ENCODE peak calls at places on chromosomes 2 and 18, in ten cellular contexts. One of them, this sample, is unnamed.

GRCh38 chr18:74412106-74412880 is 44.8 kb downstream of the DIPK1C start:
- DNase-seq in transverse colon: no peak
- DNase-seq in CD8-positive, alpha-beta memory T cell: no peak
- DNase-seq in CD4-positive, alpha-beta T cell: no peak
- DNase-seq in AG04450: no peak
- DNase-seq in left ventricle myocardium inferior: no peak
- DNase-seq in CD8-positive, alpha-beta T cell: no peak
- DNase-seq in A549: no peak
- DNase-seq in tibial nerve: no peak
- DNase-seq in neuronal stem cell: peak; percentile 67
- DNase-seq in this sample: no peak

GRCh38 chr2:241579281-241579680 is 20.7 kb downstream of the BOK start:
- DNase-seq in transverse colon: no peak
- DNase-seq in CD8-positive, alpha-beta memory T cell: no peak
- DNase-seq in CD4-positive, alpha-beta T cell: no peak
- DNase-seq in AG04450: no peak
- DNase-seq in left ventricle myocardium inferior: no peak
- DNase-seq in CD8-positive, alpha-beta T cell: no peak
- DNase-seq in A549: no peak
- DNase-seq in tibial nerve: no peak
- DNase-seq in neuronal stem cell: no peak
- DNase-seq in this sample: no peak

GRCh38 chr2:21599417-21599816 is 475.6 kb downstream of the TDRD15 start:
- DNase-seq in transverse colon: no peak
- DNase-seq in CD8-positive, alpha-beta memory T cell: no peak
- DNase-seq in CD4-positive, alpha-beta T cell: no peak
- DNase-seq in AG04450: no peak
- DNase-seq in left ventricle myocardium inferior: no peak
- DNase-seq in CD8-positive, alpha-beta T cell: no peak
- DNase-seq in A549: no peak
- DNase-seq in tibial nerve: no peak
- DNase-seq in neuronal stem cell: no peak
- DNase-seq in this sample: no peak

GRCh38 chr2:91975130-91975491 is 2896.1 kb upstream of the TEKT4 start:
- DNase-seq in transverse colon: no peak
- DNase-seq in CD8-positive, alpha-beta memory T cell: no peak
- DNase-seq in CD4-positive, alpha-beta T cell: no peak
- DNase-seq in AG04450: no peak
- DNase-seq in left ventricle myocardium inferior: no peak
- DNase-seq in CD8-positive, alpha-beta T cell: no peak
- DNase-seq in A549: no peak
- DNase-seq in tibial nerve: no peak
- DNase-seq in neuronal stem cell: no peak
- DNase-seq in this sample: no peak

GRCh38 chr2:8849322-8849721 is 11.9 kb upstream of the KIDINS220 start:
- DNase-seq in transverse colon: no peak
- DNase-seq in CD8-positive, alpha-beta memory T cell: no peak
- DNase-seq in CD4-positive, alpha-beta T cell: no peak
- DNase-seq in AG04450: peak; percentile 21
- DNase-seq in left ventricle myocardium inferior: no peak
- DNase-seq in CD8-positive, alpha-beta T cell: no peak
- DNase-seq in A549: no peak
- DNase-seq in tibial nerve: no peak
- DNase-seq in neuronal stem cell: no peak
- DNase-seq in this sample: no peak

GRCh38 chr2:219001577-219002394 is 8.6 kb upstream of the CRYBA2 start:
- DNase-seq in transverse colon: peak; percentile 91
- DNase-seq in CD8-positive, alpha-beta memory T cell: no peak
- DNase-seq in CD4-positive, alpha-beta T cell: no peak
- DNase-seq in AG04450: no peak
- DNase-seq in left ventricle myocardium inferior: no peak
- DNase-seq in CD8-positive, alpha-beta T cell: no peak
- DNase-seq in A549: no peak
- DNase-seq in tibial nerve: no peak
- DNase-seq in neuronal stem cell: no peak
- DNase-seq in this sample: no peak

GRCh38 chr2:236628981-236629605 is 59.5 kb downstream of the ACKR3 start:
- DNase-seq in transverse colon: no peak
- DNase-seq in CD8-positive, alpha-beta memory T cell: no peak
- DNase-seq in CD4-positive, alpha-beta T cell: no peak
- DNase-seq in AG04450: no peak
- DNase-seq in left ventricle myocardium inferior: no peak
- DNase-seq in CD8-positive, alpha-beta T cell: no peak
- DNase-seq in A549: no peak
- DNase-seq in tibial nerve: no peak
- DNase-seq in neuronal stem cell: no peak
- DNase-seq in this sample: no peak

GRCh38 chr2:65340898-65341681 is 91.3 kb downstream of the SPRED2 start:
- DNase-seq in transverse colon: no peak
- DNase-seq in CD8-positive, alpha-beta memory T cell: no peak
- DNase-seq in CD4-positive, alpha-beta T cell: no peak
- DNase-seq in AG04450: no peak
- DNase-seq in left ventricle myocardium inferior: no peak
- DNase-seq in CD8-positive, alpha-beta T cell: no peak
- DNase-seq in A549: no peak
- DNase-seq in tibial nerve: no peak
- DNase-seq in neuronal stem cell: no peak
- DNase-seq in this sample: no peak

GRCh38 chr2:220783651-220784050 is 788.5 kb downstream of the EPHA4 start:
- DNase-seq in transverse colon: no peak
- DNase-seq in CD8-positive, alpha-beta memory T cell: no peak
- DNase-seq in CD4-positive, alpha-beta T cell: no peak
- DNase-seq in AG04450: no peak
- DNase-seq in left ventricle myocardium inferior: no peak
- DNase-seq in CD8-positive, alpha-beta T cell: no peak
- DNase-seq in A549: no peak
- DNase-seq in tibial nerve: no peak
- DNase-seq in neuronal stem cell: no peak
- DNase-seq in this sample: no peak
- H3K9me3 ChIP-seq in transverse colon: no peaks in the 10 kb centered on the region
- H3K9me3 ChIP-seq in CD8-positive, alpha-beta memory T cell: no peaks in the 10 kb centered on the region
- H3K9me3 ChIP-seq in CD4-positive, alpha-beta T cell: no peaks in the 10 kb centered on the region
- H3K9me3 ChIP-seq in AG04450: no peaks in the 10 kb centered on the region
- H3K9me3 ChIP-seq in left ventricle myocardium inferior: peaks cover 10% of the 10 kb centered on the region
- H3K9me3 ChIP-seq in CD8-positive, alpha-beta T cell: no peaks in the 10 kb centered on the region
- H3K9me3 ChIP-seq in A549: no peaks in the 10 kb centered on the region
- H3K9me3 ChIP-seq in tibial nerve: peaks cover 7% of the 10 kb centered on the region
- H3K9me3 ChIP-seq in neuronal stem cell: no peaks in the 10 kb centered on the region
- H3K9me3 ChIP-seq in this sample: no peaks in the 10 kb centered on the region

GRCh38 chr2:95149397-95149984 is 10.2 kb downstream of the ZNF514 start:
- DNase-seq in transverse colon: no peak
- DNase-seq in CD8-positive, alpha-beta memory T cell: no peak
- DNase-seq in CD4-positive, alpha-beta T cell: no peak
- DNase-seq in AG04450: no peak
- DNase-seq in left ventricle myocardium inferior: no peak
- DNase-seq in CD8-positive, alpha-beta T cell: no peak
- DNase-seq in A549: no peak
- DNase-seq in tibial nerve: no peak
- DNase-seq in neuronal stem cell: no peak
- DNase-seq in this sample: no peak
- H3K9me3 ChIP-seq in transverse colon: peaks cover 91% of the 10 kb centered on the region
- H3K9me3 ChIP-seq in CD8-positive, alpha-beta memory T cell: peaks cover 62% of the 10 kb centered on the region
- H3K9me3 ChIP-seq in CD4-positive, alpha-beta T cell: peaks cover 100% of the 10 kb centered on the region
- H3K9me3 ChIP-seq in AG04450: peaks cover 71% of the 10 kb centered on the region
- H3K9me3 ChIP-seq in left ventricle myocardium inferior: peaks cover 98% of the 10 kb centered on the region
- H3K9me3 ChIP-seq in CD8-positive, alpha-beta T cell: peaks cover 70% of the 10 kb centered on the region
- H3K9me3 ChIP-seq in A549: peaks cover 100% of the 10 kb centered on the region
- H3K9me3 ChIP-seq in tibial nerve: peaks cover 99% of the 10 kb centered on the region
- H3K9me3 ChIP-seq in neuronal stem cell: peaks cover 62% of the 10 kb centered on the region
- H3K9me3 ChIP-seq in this sample: peaks cover 42% of the 10 kb centered on the region

DNA sequence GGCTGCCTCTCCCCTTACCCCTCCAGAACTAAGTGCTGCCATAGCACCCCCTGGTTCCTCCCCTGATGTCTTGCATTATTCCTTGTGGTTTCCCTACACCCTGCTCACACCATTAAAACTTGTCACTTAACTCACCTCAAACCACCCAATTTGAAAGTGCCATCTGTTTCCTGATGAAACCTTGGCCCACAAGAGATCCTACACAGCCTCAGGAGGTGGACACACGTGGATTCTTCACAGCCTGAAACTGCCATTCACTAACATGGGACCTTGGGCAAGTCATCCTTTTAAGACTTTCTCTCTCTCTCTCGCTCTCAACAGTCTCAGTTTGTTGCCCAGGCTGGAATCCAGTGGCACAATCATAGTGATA is 27.5 kb upstream of the FAM124B start:
- DNase-seq in transverse colon: no peak
- DNase-seq in CD8-positive, alpha-beta memory T cell: no peak
- DNase-seq in CD4-positive, alpha-beta T cell: no peak
- DNase-seq in AG04450: no peak
- DNase-seq in left ventricle myocardium inferior: no peak
- DNase-seq in CD8-positive, alpha-beta T cell: no peak
- DNase-seq in A549: no peak
- DNase-seq in tibial nerve: no peak
- DNase-seq in neuronal stem cell: no peak
- DNase-seq in this sample: no peak
- H3K9me3 ChIP-seq in transverse colon: no peaks in the 10 kb centered on the region
- H3K9me3 ChIP-seq in CD8-positive, alpha-beta memory T cell: no peaks in the 10 kb centered on the region
- H3K9me3 ChIP-seq in CD4-positive, alpha-beta T cell: no peaks in the 10 kb centered on the region
- H3K9me3 ChIP-seq in AG04450: no peaks in the 10 kb centered on the region
- H3K9me3 ChIP-seq in left ventricle myocardium inferior: peaks cover 20% of the 10 kb centered on the region
- H3K9me3 ChIP-seq in CD8-positive, alpha-beta T cell: no peaks in the 10 kb centered on the region
- H3K9me3 ChIP-seq in A549: no peaks in the 10 kb centered on the region
- H3K9me3 ChIP-seq in tibial nerve: peaks cover 9% of the 10 kb centered on the region
- H3K9me3 ChIP-seq in neuronal stem cell: peaks cover 6% of the 10 kb centered on the region
- H3K9me3 ChIP-seq in this sample: no peaks in the 10 kb centered on the region

GRCh38 chr18:77101410-77102245 is 31.0 kb downstream of the MBP start:
- DNase-seq in transverse colon: peak; percentile 64
- DNase-seq in CD8-positive, alpha-beta memory T cell: no peak
- DNase-seq in CD4-positive, alpha-beta T cell: no peak
- DNase-seq in AG04450: peak; percentile 89
- DNase-seq in left ventricle myocardium inferior: peak; percentile 77
- DNase-seq in CD8-positive, alpha-beta T cell: no peak
- DNase-seq in A549: peak; percentile 86
- DNase-seq in tibial nerve: peak; percentile 75
- DNase-seq in neuronal stem cell: no peak
- DNase-seq in this sample: no peak
- H3K9me3 ChIP-seq in transverse colon: no peaks in the 10 kb centered on the region
- H3K9me3 ChIP-seq in CD8-positive, alpha-beta memory T cell: no peaks in the 10 kb centered on the region
- H3K9me3 ChIP-seq in CD4-positive, alpha-beta T cell: no peaks in the 10 kb centered on the region
- H3K9me3 ChIP-seq in AG04450: peaks cover 7% of the 10 kb centered on the region
- H3K9me3 ChIP-seq in left ventricle myocardium inferior: no peaks in the 10 kb centered on the region
- H3K9me3 ChIP-seq in CD8-positive, alpha-beta T cell: no peaks in the 10 kb centered on the region
- H3K9me3 ChIP-seq in A549: no peaks in the 10 kb centered on the region
- H3K9me3 ChIP-seq in tibial nerve: no peaks in the 10 kb centered on the region
- H3K9me3 ChIP-seq in neuronal stem cell: no peaks in the 10 kb centered on the region
- H3K9me3 ChIP-seq in this sample: no peaks in the 10 kb centered on the region

DNA sequence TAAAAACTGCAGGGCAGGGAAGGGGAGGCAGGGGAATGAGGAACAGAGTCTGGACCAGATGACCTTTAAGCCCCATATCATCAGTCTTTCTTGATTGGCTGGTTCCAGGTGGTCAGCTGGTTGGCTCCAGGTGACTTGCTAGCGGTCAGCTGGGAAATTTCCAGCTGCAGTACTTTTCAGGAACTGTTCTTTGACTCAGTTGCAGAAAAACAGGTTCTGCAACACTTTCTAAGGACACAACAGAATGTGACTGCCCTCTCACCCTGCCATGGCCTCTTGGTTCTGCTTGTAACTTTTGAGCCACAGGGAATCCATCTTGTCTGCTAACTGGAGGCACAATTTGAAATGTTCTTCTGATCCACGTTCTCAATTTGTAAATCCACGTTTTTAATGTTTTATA is 278.3 kb upstream of the LRATD1 start:
- DNase-seq in transverse colon: no peak
- DNase-seq in CD8-positive, alpha-beta memory T cell: no peak
- DNase-seq in CD4-positive, alpha-beta T cell: no peak
- DNase-seq in AG04450: no peak
- DNase-seq in left ventricle myocardium inferior: no peak
- DNase-seq in CD8-positive, alpha-beta T cell: no peak
- DNase-seq in A549: no peak
- DNase-seq in tibial nerve: no peak
- DNase-seq in neuronal stem cell: no peak
- DNase-seq in this sample: no peak
- H3K9me3 ChIP-seq in transverse colon: no peaks in the 10 kb centered on the region
- H3K9me3 ChIP-seq in CD8-positive, alpha-beta memory T cell: no peaks in the 10 kb centered on the region
- H3K9me3 ChIP-seq in CD4-positive, alpha-beta T cell: no peaks in the 10 kb centered on the region
- H3K9me3 ChIP-seq in AG04450: no peaks in the 10 kb centered on the region
- H3K9me3 ChIP-seq in left ventricle myocardium inferior: no peaks in the 10 kb centered on the region
- H3K9me3 ChIP-seq in CD8-positive, alpha-beta T cell: no peaks in the 10 kb centered on the region
- H3K9me3 ChIP-seq in A549: peaks cover 3% of the 10 kb centered on the region
- H3K9me3 ChIP-seq in tibial nerve: no peaks in the 10 kb centered on the region
- H3K9me3 ChIP-seq in neuronal stem cell: no peaks in the 10 kb centered on the region
- H3K9me3 ChIP-seq in this sample: no peaks in the 10 kb centered on the region

GRCh38 chr2:166727105-166727504 is 161.2 kb upstream of the XIRP2 start:
- DNase-seq in transverse colon: no peak
- DNase-seq in CD8-positive, alpha-beta memory T cell: no peak
- DNase-seq in CD4-positive, alpha-beta T cell: no peak
- DNase-seq in AG04450: no peak
- DNase-seq in left ventricle myocardium inferior: no peak
- DNase-seq in CD8-positive, alpha-beta T cell: no peak
- DNase-seq in A549: no peak
- DNase-seq in tibial nerve: no peak
- DNase-seq in neuronal stem cell: no peak
- DNase-seq in this sample: no peak
- H3K9me3 ChIP-seq in transverse colon: no peaks in the 10 kb centered on the region
- H3K9me3 ChIP-seq in CD8-positive, alpha-beta memory T cell: no peaks in the 10 kb centered on the region
- H3K9me3 ChIP-seq in CD4-positive, alpha-beta T cell: no peaks in the 10 kb centered on the region
- H3K9me3 ChIP-seq in AG04450: no peaks in the 10 kb centered on the region
- H3K9me3 ChIP-seq in left ventricle myocardium inferior: no peaks in the 10 kb centered on the region
- H3K9me3 ChIP-seq in CD8-positive, alpha-beta T cell: no peaks in the 10 kb centered on the region
- H3K9me3 ChIP-seq in A549: no peaks in the 10 kb centered on the region
- H3K9me3 ChIP-seq in tibial nerve: no peaks in the 10 kb centered on the region
- H3K9me3 ChIP-seq in neuronal stem cell: no peaks in the 10 kb centered on the region
- H3K9me3 ChIP-seq in this sample: no peaks in the 10 kb centered on the region

GRCh38 chr2:34474646-34475045 is 875.5 kb upstream of the FAM98A start:
- DNase-seq in transverse colon: no peak
- DNase-seq in CD8-positive, alpha-beta memory T cell: no peak
- DNase-seq in CD4-positive, alpha-beta T cell: no peak
- DNase-seq in AG04450: no peak
- DNase-seq in left ventricle myocardium inferior: no peak
- DNase-seq in CD8-positive, alpha-beta T cell: no peak
- DNase-seq in A549: no peak
- DNase-seq in tibial nerve: no peak
- DNase-seq in neuronal stem cell: no peak
- DNase-seq in this sample: no peak
- H3K9me3 ChIP-seq in transverse colon: no peaks in the 10 kb centered on the region
- H3K9me3 ChIP-seq in CD8-positive, alpha-beta memory T cell: no peaks in the 10 kb centered on the region
- H3K9me3 ChIP-seq in CD4-positive, alpha-beta T cell: no peaks in the 10 kb centered on the region
- H3K9me3 ChIP-seq in AG04450: peaks cover 7% of the 10 kb centered on the region
- H3K9me3 ChIP-seq in left ventricle myocardium inferior: peaks cover 2% of the 10 kb centered on the region
- H3K9me3 ChIP-seq in CD8-positive, alpha-beta T cell: no peaks in the 10 kb centered on the region
- H3K9me3 ChIP-seq in A549: no peaks in the 10 kb centered on the region
- H3K9me3 ChIP-seq in tibial nerve: peaks cover 11% of the 10 kb centered on the region
- H3K9me3 ChIP-seq in neuronal stem cell: no peaks in the 10 kb centered on the region
- H3K9me3 ChIP-seq in this sample: no peaks in the 10 kb centered on the region

GRCh38 chr2:95143838-95144237 is 15.8 kb downstream of the ZNF514 start:
- DNase-seq in transverse colon: no peak
- DNase-seq in CD8-positive, alpha-beta memory T cell: no peak
- DNase-seq in CD4-positive, alpha-beta T cell: no peak
- DNase-seq in AG04450: no peak
- DNase-seq in left ventricle myocardium inferior: no peak
- DNase-seq in CD8-positive, alpha-beta T cell: no peak
- DNase-seq in A549: no peak
- DNase-seq in tibial nerve: no peak
- DNase-seq in neuronal stem cell: no peak
- DNase-seq in this sample: no peak
- H3K9me3 ChIP-seq in transverse colon: peaks cover 57% of the 10 kb centered on the region
- H3K9me3 ChIP-seq in CD8-positive, alpha-beta memory T cell: peaks cover 38% of the 10 kb centered on the region
- H3K9me3 ChIP-seq in CD4-positive, alpha-beta T cell: peaks cover 88% of the 10 kb centered on the region
- H3K9me3 ChIP-seq in AG04450: peaks cover 58% of the 10 kb centered on the region
- H3K9me3 ChIP-seq in left ventricle myocardium inferior: peaks cover 98% of the 10 kb centered on the region
- H3K9me3 ChIP-seq in CD8-positive, alpha-beta T cell: peaks cover 40% of the 10 kb centered on the region
- H3K9me3 ChIP-seq in A549: peaks cover 96% of the 10 kb centered on the region
- H3K9me3 ChIP-seq in tibial nerve: peaks cover 100% of the 10 kb centered on the region
- H3K9me3 ChIP-seq in neuronal stem cell: peaks cover 33% of the 10 kb centered on the region
- H3K9me3 ChIP-seq in this sample: peaks cover 20% of the 10 kb centered on the region